ENCODE peak calls at places on chromosomes 13 and 19, in five cellular contexts. P is EH, Y is neuronal stem cell, K is tibial nerve, O is left ventricle myocardium superior. U is an unnamed sample.

GRCh38 chr19:35098413-35099049 is 17.1 kb upstream of the FXYD3 start:
- DNase-seq in Y (no peak), K (no peak), P (no peak), O (peak; percentile 80), U (no peak)

GRCh38 chr19:19101540-19101939 is 36.7 kb downstream of the TMEM161A start:
- DNase-seq in K (no peak), O (no peak), Y (no peak), P (no peak), U (no peak)

GRCh38 chr13:113533441-113533840 is 42.9 kb upstream of the DCUN1D2 start:
- DNase-seq in P (no peak), O (peak; percentile 56), K (no peak), Y (no peak), U (no peak)

GRCh38 chr19:1746401-1747284 is 6.7 kb upstream of the ONECUT3 start:
- DNase-seq in K (no peak), P (peak; percentile 41), Y (no peak), O (no peak), U (no peak)

GRCh38 chr13:59345316-59345715 is 818.4 kb downstream of the DIAPH3 start:
- DNase-seq in O (peak; percentile 78), K (no peak), P (no peak), Y (no peak), U (no peak)

GRCh38 chr13:59318320-59318930 is 845.3 kb downstream of the DIAPH3 start:
- DNase-seq in P (peak; percentile 61), Y (peak; percentile 84), K (peak; percentile 71), O (peak; percentile 77), U (peak; percentile 81)

GRCh38 chr13:30002577-30002976 is 152.2 kb upstream of the UBL3 start:
- DNase-seq in O (no peak), P (peak; percentile 91), Y (no peak), K (no peak), U (no peak)

GRCh38 chr19:29277107-29277506 is 64.2 kb upstream of the UQCRFS1 start:
- DNase-seq in K (no peak), P (peak; percentile 37), O (no peak), Y (no peak), U (no peak)

GRCh38 chr19:3080281-3080680 is 13.9 kb upstream of the GNA11 start:
- DNase-seq in P (peak; percentile 90), K (peak; percentile 41), Y (no peak), O (no peak), U (peak; percentile 76)

GRCh38 chr13:99686157-99686572 is 184.9 kb downstream of the TM9SF2 start:
- DNase-seq in Y (no peak), O (peak; percentile 64), P (peak; percentile 43), K (no peak), U (no peak)

GRCh38 chr13:113774177-113775107 is 15.4 kb downstream of the TMEM255B start:
- DNase-seq in O (no peak), K (no peak), P (peak; percentile 51), Y (no peak), U (no peak)

GRCh38 chr13:43730642-43731041 is 56.1 kb downstream of the ENOX1 start:
- DNase-seq in P (peak; percentile 59), O (no peak), Y (no peak), K (no peak), U (no peak)

GRCh38 chr19:1355258-1355973 is 28.3 kb upstream of the NDUFS7 start:
- DNase-seq in K (no peak), P (no peak), O (no peak), Y (no peak), U (no peak)

GRCh38 chr13:50589651-50590054 is 253.8 kb downstream of the DLEU7 start:
- DNase-seq in P (peak; percentile 90), O (no peak), Y (no peak), K (no peak), U (peak; percentile 59)

GRCh38 chr13:30194906-30195305 is 112.4 kb downstream of the KATNAL1 start:
- DNase-seq in K (no peak), P (peak; percentile 14), Y (no peak), O (no peak), U (no peak)

GRCh38 chr19:15437355-15438123 is 12.2 kb downstream of the WIZ start:
- DNase-seq in P (peak; percentile 30), Y (no peak), O (no peak), K (no peak), U (no peak)

U was measured in aorta.